ENCODE peak calls at places on chromosomes 5 and 9, in six cellular contexts. One of them, this sample, is unnamed. For H3K4me1, the result is how much of the 10 kb centered on the place peaks cover.

GRCh38 chr5:155546075-155546474 is 532.5 kb downstream of the KIF4B start:
- DNase-seq in psoas muscle: no peak
- DNase-seq in K562: no peak
- DNase-seq in colonic mucosa: no peak
- DNase-seq in A549: no peak
- DNase-seq in heart left ventricle: no peak
- DNase-seq in this sample: no peak

GRCh38 chr5:10746711-10747110 is 14.3 kb downstream of the DAP start:
- DNase-seq in K562: no peak
- DNase-seq in psoas muscle: no peak
- DNase-seq in colonic mucosa: peak
- DNase-seq in A549: no peak
- DNase-seq in heart left ventricle: no peak
- DNase-seq in this sample: no peak

GRCh38 chr5:139017624-139018023 is 142.5 kb upstream of the LRRTM2 start:
- DNase-seq in colonic mucosa: no peak
- DNase-seq in psoas muscle: no peak
- DNase-seq in K562: peak
- DNase-seq in heart left ventricle: no peak
- DNase-seq in A549: no peak
- DNase-seq in this sample: no peak

GRCh38 chr5:125408582-125409069 is 662.2 kb upstream of the ZNF608 start:
- DNase-seq in psoas muscle: peak
- DNase-seq in A549: peak
- DNase-seq in K562: no peak
- DNase-seq in heart left ventricle: no peak
- DNase-seq in colonic mucosa: peak
- DNase-seq in this sample: no peak

GRCh38 chr5:17105744-17106450 is 111.5 kb upstream of the BASP1 start:
- DNase-seq in A549: no peak
- DNase-seq in heart left ventricle: no peak
- DNase-seq in K562: no peak
- DNase-seq in colonic mucosa: no peak
- DNase-seq in psoas muscle: no peak
- DNase-seq in this sample: peak

GRCh38 chr9:137486545-137487453 is 27.7 kb upstream of the NSMF start:
- DNase-seq in K562: no peak
- DNase-seq in heart left ventricle: no peak
- DNase-seq in A549: no peak
- DNase-seq in psoas muscle: no peak
- DNase-seq in colonic mucosa: no peak
- DNase-seq in this sample: no peak

GRCh38 chr5:111984044-111984443 is 227.1 kb upstream of the NREP start:
- DNase-seq in colonic mucosa: no peak
- DNase-seq in psoas muscle: no peak
- DNase-seq in K562: no peak
- DNase-seq in A549: peak
- DNase-seq in heart left ventricle: peak
- DNase-seq in this sample: no peak

GRCh38 chr9:121404906-121405305 is 34.9 kb upstream of the STOM start:
- DNase-seq in psoas muscle: no peak
- DNase-seq in colonic mucosa: no peak
- DNase-seq in K562: no peak
- DNase-seq in A549: no peak
- DNase-seq in heart left ventricle: no peak
- DNase-seq in this sample: no peak

GRCh38 chr5:547086-547924 is 23.1 kb upstream of the SLC9A3 start:
- DNase-seq in heart left ventricle: no peak
- DNase-seq in K562: no peak
- DNase-seq in colonic mucosa: peak
- DNase-seq in psoas muscle: peak
- DNase-seq in A549: no peak
- DNase-seq in this sample: no peak

GRCh38 chr5:594241-594860 is 17.8 kb upstream of the CEP72 start:
- DNase-seq in K562: no peak
- DNase-seq in heart left ventricle: peak
- DNase-seq in colonic mucosa: no peak
- DNase-seq in psoas muscle: no peak
- DNase-seq in A549: no peak
- DNase-seq in this sample: no peak

GRCh38 chr9:35818341-35818740 is 3.5 kb upstream of the HINT2 start:
- DNase-seq in K562: no peak
- DNase-seq in heart left ventricle: no peak
- DNase-seq in psoas muscle: no peak
- DNase-seq in colonic mucosa: no peak
- DNase-seq in A549: no peak
- DNase-seq in this sample: no peak

GRCh38 chr5:180161420-180162303 is 47.3 kb downstream of the RASGEF1C start:
- DNase-seq in psoas muscle: no peak
- DNase-seq in colonic mucosa: no peak
- DNase-seq in A549: no peak
- DNase-seq in heart left ventricle: no peak
- DNase-seq in K562: no peak
- DNase-seq in this sample: no peak

GRCh38 chr5:87300176-87300575 is 32.5 kb downstream of the RASA1 start:
- DNase-seq in K562: no peak
- DNase-seq in heart left ventricle: no peak
- DNase-seq in A549: no peak
- DNase-seq in colonic mucosa: no peak
- DNase-seq in psoas muscle: no peak
- DNase-seq in this sample: no peak

GRCh38 chr9:88694625-88695024 is 159.6 kb downstream of the NXNL2 start:
- DNase-seq in A549: no peak
- DNase-seq in psoas muscle: no peak
- DNase-seq in colonic mucosa: no peak
- DNase-seq in heart left ventricle: no peak
- DNase-seq in K562: no peak
- DNase-seq in this sample: no peak

GRCh38 chr9:116074658-116075057 is 78.9 kb upstream of the PAPPA start:
- DNase-seq in A549: no peak
- DNase-seq in colonic mucosa: no peak
- DNase-seq in psoas muscle: no peak
- DNase-seq in heart left ventricle: no peak
- DNase-seq in K562: no peak
- DNase-seq in this sample: no peak

GRCh38 chr9:77679088-77679487 is 31.0 kb upstream of the GNA14 start:
- DNase-seq in colonic mucosa: no peak
- DNase-seq in K562: no peak
- DNase-seq in A549: no peak
- DNase-seq in psoas muscle: no peak
- DNase-seq in heart left ventricle: no peak
- DNase-seq in this sample: no peak

GRCh38 chr5:109529987-109530386 is 120.2 kb upstream of the PJA2 start:
- DNase-seq in psoas muscle: no peak
- DNase-seq in A549: no peak
- DNase-seq in heart left ventricle: no peak
- DNase-seq in K562: no peak
- DNase-seq in colonic mucosa: no peak
- DNase-seq in this sample: no peak

GRCh38 chr5:57939771-57940170 is 457.2 kb upstream of the ACTBL2 start:
- DNase-seq in A549: no peak
- DNase-seq in colonic mucosa: no peak
- DNase-seq in heart left ventricle: no peak
- DNase-seq in K562: no peak
- DNase-seq in psoas muscle: no peak
- DNase-seq in this sample: no peak

GRCh38 chr5:127290019-127290945 is at the start of gene MEGF10:
- DNase-seq in colonic mucosa: peak
- DNase-seq in K562: peak
- DNase-seq in psoas muscle: peak
- DNase-seq in heart left ventricle: peak
- DNase-seq in A549: no peak
- DNase-seq in this sample: no peak

GRCh38 chr5:61332891-61333350 is 863 bp downstream of the ZSWIM6 start:
- DNase-seq in K562: peak
- DNase-seq in heart left ventricle: peak
- DNase-seq in psoas muscle: peak
- DNase-seq in A549: peak
- DNase-seq in colonic mucosa: peak
- DNase-seq in this sample: no peak

GRCh38 chr5:173645437-173645807 is 29.0 kb upstream of the BOD1 start:
- DNase-seq in A549: no peak
- DNase-seq in K562: no peak
- DNase-seq in colonic mucosa: no peak
- DNase-seq in psoas muscle: no peak
- DNase-seq in heart left ventricle: no peak
- DNase-seq in this sample: no peak

GRCh38 chr9:130943226-130943625 is 4.2 kb upstream of the FIBCD1 start:
- DNase-seq in A549: no peak
- DNase-seq in psoas muscle: no peak
- DNase-seq in K562: peak
- DNase-seq in heart left ventricle: no peak
- DNase-seq in colonic mucosa: no peak
- DNase-seq in this sample: no peak

GRCh38 chr5:57171818-57172465 is 1.9 kb upstream of the GPBP1 start:
- DNase-seq in psoas muscle: no peak
- DNase-seq in colonic mucosa: peak
- DNase-seq in K562: no peak
- DNase-seq in A549: peak
- DNase-seq in heart left ventricle: no peak
- DNase-seq in this sample: no peak

GRCh38 chr5:139848508-139849100 is 53.0 kb downstream of the PSD2 start:
- DNase-seq in heart left ventricle: no peak
- DNase-seq in colonic mucosa: no peak
- DNase-seq in A549: no peak
- DNase-seq in K562: peak
- DNase-seq in psoas muscle: peak
- DNase-seq in this sample: no peak

GRCh38 chr5:151315998-151316597 is 12.5 kb upstream of the SLC36A3 start:
- DNase-seq in psoas muscle: peak
- DNase-seq in heart left ventricle: peak
- DNase-seq in K562: peak
- DNase-seq in colonic mucosa: peak
- DNase-seq in A549: peak
- DNase-seq in this sample: no peak

GRCh38 chr9:92655896-92656536 is 13.9 kb downstream of the IPPK start:
- DNase-seq in colonic mucosa: no peak
- DNase-seq in A549: no peak
- DNase-seq in K562: no peak
- DNase-seq in heart left ventricle: no peak
- DNase-seq in psoas muscle: no peak
- DNase-seq in this sample: no peak

GRCh38 chr5:113050606-113051391 is 74.2 kb downstream of the DCP2 start:
- DNase-seq in colonic mucosa: no peak
- DNase-seq in A549: no peak
- DNase-seq in psoas muscle: no peak
- DNase-seq in K562: no peak
- DNase-seq in heart left ventricle: peak
- DNase-seq in this sample: no peak

GRCh38 chr5:117084052-117084451 is 509.4 kb upstream of the SEMA6A start:
- DNase-seq in colonic mucosa: no peak
- DNase-seq in K562: no peak
- DNase-seq in A549: no peak
- DNase-seq in heart left ventricle: no peak
- DNase-seq in psoas muscle: no peak
- DNase-seq in this sample: no peak
- TF ChIP-seq CTCF in colonic mucosa: no peak
- TF ChIP-seq CTCF in K562: no peak
- TF ChIP-seq CTCF in A549: no peak
- TF ChIP-seq CTCF in heart left ventricle: peak
- TF ChIP-seq CTCF in psoas muscle: no peak
- TF ChIP-seq CTCF in this sample: no peak

DNA sequence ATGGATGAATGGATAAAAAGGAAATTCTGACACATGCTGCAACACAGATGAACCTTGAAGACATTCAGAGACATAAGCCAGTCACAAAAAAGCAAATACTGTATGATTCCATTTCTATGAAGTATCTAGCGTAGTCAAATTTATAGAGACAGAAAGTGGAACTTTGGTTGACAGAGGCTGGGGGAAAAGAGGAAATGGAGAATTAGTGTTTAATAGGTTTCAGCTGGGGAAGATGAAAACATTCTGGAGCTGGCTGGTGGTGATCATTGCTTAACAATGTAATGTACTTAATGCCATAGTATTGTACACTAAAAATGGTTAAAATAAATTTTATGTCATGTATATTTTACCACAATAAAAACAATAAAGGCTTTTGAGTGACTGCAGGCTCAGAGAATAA is 24.2 kb downstream of the PPIC start:
- DNase-seq in heart left ventricle: no peak
- DNase-seq in psoas muscle: no peak
- DNase-seq in A549: no peak
- DNase-seq in colonic mucosa: no peak
- DNase-seq in K562: no peak
- DNase-seq in this sample: no peak
- H3K4me1 ChIP-seq in heart left ventricle: under half
- H3K4me1 ChIP-seq in psoas muscle: under half
- H3K4me1 ChIP-seq in A549: under half
- H3K4me1 ChIP-seq in colonic mucosa: under half
- H3K4me1 ChIP-seq in K562: under half
- H3K4me1 ChIP-seq in this sample: under half

GRCh38 chr9:114588150-114588663 is 638 bp downstream of the ATP6V1G1 start:
- DNase-seq in heart left ventricle: no peak
- DNase-seq in A549: peak
- DNase-seq in colonic mucosa: peak
- DNase-seq in psoas muscle: peak
- DNase-seq in K562: no peak
- DNase-seq in this sample: no peak

GRCh38 chr9:114592356-114592755 is 4.8 kb downstream of the ATP6V1G1 start:
- DNase-seq in A549: no peak
- DNase-seq in colonic mucosa: no peak
- DNase-seq in heart left ventricle: no peak
- DNase-seq in psoas muscle: no peak
- DNase-seq in K562: no peak
- DNase-seq in this sample: no peak

GRCh38 chr9:114588671-114589526 is 1.3 kb downstream of the ATP6V1G1 start:
- DNase-seq in colonic mucosa: no peak
- DNase-seq in K562: peak
- DNase-seq in psoas muscle: no peak
- DNase-seq in A549: no peak
- DNase-seq in heart left ventricle: no peak
- DNase-seq in this sample: no peak

GRCh38 chr9:114591206-114591853 is 3.8 kb downstream of the ATP6V1G1 start:
- DNase-seq in heart left ventricle: no peak
- DNase-seq in K562: no peak
- DNase-seq in colonic mucosa: no peak
- DNase-seq in A549: no peak
- DNase-seq in psoas muscle: no peak
- DNase-seq in this sample: no peak

DNA sequence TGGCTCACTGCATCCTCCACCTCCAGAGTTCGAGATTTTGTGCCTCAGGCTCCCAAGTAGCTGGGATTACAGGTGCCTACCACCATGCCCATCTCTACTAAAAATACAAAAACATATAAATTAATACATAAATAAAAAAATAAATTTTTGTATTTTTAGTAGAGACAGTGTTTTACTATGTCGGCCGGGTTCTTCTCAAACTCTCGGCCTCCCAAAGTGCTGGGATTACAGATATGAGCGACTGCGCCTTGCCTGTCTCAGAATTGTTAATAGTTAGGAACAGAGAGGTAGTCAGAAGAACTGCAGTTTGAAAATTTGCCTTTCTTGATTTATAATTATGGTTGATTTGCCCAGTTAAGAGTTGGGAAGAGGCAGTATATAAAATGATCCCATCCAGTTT is 2.8 kb downstream of the ATP6V1G1 start:
- DNase-seq in K562: no peak
- DNase-seq in psoas muscle: no peak
- DNase-seq in colonic mucosa: no peak
- DNase-seq in A549: no peak
- DNase-seq in heart left ventricle: no peak
- DNase-seq in this sample: no peak
- H3K27ac ChIP-seq in K562: no peak
- H3K27ac ChIP-seq in psoas muscle: peak
- H3K27ac ChIP-seq in colonic mucosa: no peak
- H3K27ac ChIP-seq in A549: no peak
- H3K27ac ChIP-seq in heart left ventricle: no peak
- H3K27ac ChIP-seq in this sample: no peak

GRCh38 chr5:135182675-135183074 is 148.6 kb upstream of the PITX1 start:
- DNase-seq in K562: no peak
- DNase-seq in colonic mucosa: no peak
- DNase-seq in heart left ventricle: no peak
- DNase-seq in A549: no peak
- DNase-seq in psoas muscle: no peak
- DNase-seq in this sample: no peak
- TF ChIP-seq CTCF in K562: no peak
- TF ChIP-seq CTCF in colonic mucosa: no peak
- TF ChIP-seq CTCF in heart left ventricle: no peak
- TF ChIP-seq CTCF in A549: no peak
- TF ChIP-seq CTCF in psoas muscle: no peak
- TF ChIP-seq CTCF in this sample: no peak